ENCODE peak calls at places on chromosomes 1 and 21, in six cellular contexts. V is DND-41; I is A549; C is activated CD4-positive, alpha-beta T cell treated with anti-CD3 and anti-CD28 coated beads, Interleukin-2, amount 10 ng/mL, durations not matched to agents 24 days and 14 days; U is HT1080; L is activated CD8-positive, alpha-beta memory T cell treated with anti-CD3 and anti-CD28 coated beads, Interleukin-2, amount 50 U/mL, for 48 hours. Q is an unnamed sample.

GRCh38 chr1:115409097-115409852 is 71.2 kb upstream of the NGF start:
- DNase-seq in V (no peak), I (no peak), C (no peak), U (no peak), L (no peak), Q (no peak)

GRCh38 chr1:85311818-85312217 is 35.4 kb upstream of the BCL10 start:
- DNase-seq in V (no peak), I (no peak), C (no peak), U (no peak), L (no peak), Q (no peak)

GRCh38 chr1:151612506-151613274 is 840 bp downstream of the SNX27 start:
- DNase-seq in V (peak), I (no peak), C (peak), U (no peak), L (peak), Q (peak)

GRCh38 chr1:10980094-10980577 is 32.3 kb upstream of the TARDBP start:
- DNase-seq in V (no peak), I (no peak), C (no peak), U (peak), L (no peak), Q (peak)

GRCh38 chr1:56477164-56478111 is 101.9 kb downstream of the PLPP3 start:
- DNase-seq in V (no peak), I (no peak), C (no peak), U (no peak), L (no peak), Q (no peak)

GRCh38 chr1:205240118-205240517 is 12.4 kb downstream of the TMCC2 start:
- DNase-seq in V (no peak), I (no peak), C (no peak), U (no peak), L (peak), Q (no peak)

GRCh38 chr1:33317354-33317753 is 3.5 kb downstream of the A3GALT2 start:
- DNase-seq in V (no peak), I (no peak), C (no peak), U (no peak), L (no peak), Q (peak)

GRCh38 chr1:18225236-18225904 is 117.8 kb downstream of the IGSF21 start:
- DNase-seq in V (no peak), I (no peak), C (no peak), U (no peak), L (no peak), Q (no peak)

GRCh38 chr1:110481968-110482623 is 31.1 kb downstream of the PROK1 start:
- DNase-seq in V (no peak), I (no peak), C (no peak), U (no peak), L (no peak), Q (no peak)

GRCh38 chr1:203590559-203590958 is 36.1 kb upstream of the ATP2B4 start:
- DNase-seq in V (no peak), I (no peak), C (no peak), U (no peak), L (no peak), Q (peak)

GRCh38 chr1:43252225-43252624 is 17.6 kb upstream of the TMEM125 start:
- DNase-seq in V (no peak), I (no peak), C (no peak), U (no peak), L (no peak), Q (no peak)

GRCh38 chr21:45979651-45980050 is 1.9 kb upstream of the COL6A1 start:
- DNase-seq in V (no peak), I (no peak), C (peak), U (no peak), L (no peak), Q (no peak)

GRCh38 chr1:224719716-224720115 is 103.6 kb downstream of the CNIH3 start:
- DNase-seq in V (no peak), I (no peak), C (no peak), U (no peak), L (no peak), Q (no peak)

GRCh38 chr21:44569861-44570517 is 3.5 kb upstream of the KRTAP10-4 start:
- DNase-seq in V (no peak), I (no peak), C (no peak), U (no peak), L (peak), Q (no peak)

GRCh38 chr21:20875741-20876140 is 122.5 kb upstream of the NCAM2 start:
- DNase-seq in V (no peak), I (no peak), C (no peak), U (no peak), L (no peak), Q (no peak)